ENCODE peak calls at places on chromosomes 5 and 9, in seven cellular contexts. One of them, this sample, is unnamed.

GRCh38 chr5:146005723-146006122 is 69.3 kb downstream of the SH3RF2 start:
- DNase-seq in stimulated activated CD8-positive, alpha-beta memory T cell treated with anti-CD3 and anti-CD28 coated beads, Interleukin-4, amount 100 ng/mL, for 1 hour: no peak
- DNase-seq in iPS-NIHi11: no peak
- DNase-seq in KBM-7: no peak
- DNase-seq in astrocyte of the cerebellum: no peak
- DNase-seq in non-pigmented ciliary epithelial cell: no peak
- DNase-seq in NCI-H1694 treated with DMSO at 0.1 percent for 48 hours: no peak
- DNase-seq in this sample: no peak

GRCh38 chr5:145551714-145552113 is 283.4 kb downstream of the PRELID2 start:
- DNase-seq in stimulated activated CD8-positive, alpha-beta memory T cell treated with anti-CD3 and anti-CD28 coated beads, Interleukin-4, amount 100 ng/mL, for 1 hour: no peak
- DNase-seq in iPS-NIHi11: no peak
- DNase-seq in KBM-7: no peak
- DNase-seq in astrocyte of the cerebellum: peak; percentile 49
- DNase-seq in non-pigmented ciliary epithelial cell: no peak
- DNase-seq in NCI-H1694 treated with DMSO at 0.1 percent for 48 hours: no peak
- DNase-seq in this sample: no peak

GRCh38 chr5:82356808-82357671 is 78.9 kb upstream of the RPS23 start:
- DNase-seq in stimulated activated CD8-positive, alpha-beta memory T cell treated with anti-CD3 and anti-CD28 coated beads, Interleukin-4, amount 100 ng/mL, for 1 hour: peak; percentile 30
- DNase-seq in iPS-NIHi11: no peak
- DNase-seq in KBM-7: peak; percentile 97
- DNase-seq in astrocyte of the cerebellum: peak; percentile 85
- DNase-seq in non-pigmented ciliary epithelial cell: peak; percentile 96
- DNase-seq in NCI-H1694 treated with DMSO at 0.1 percent for 48 hours: no peak
- DNase-seq in this sample: peak; percentile 74

GRCh38 chr5:31366941-31367340 is 165.0 kb downstream of the DROSHA start:
- DNase-seq in stimulated activated CD8-positive, alpha-beta memory T cell treated with anti-CD3 and anti-CD28 coated beads, Interleukin-4, amount 100 ng/mL, for 1 hour: no peak
- DNase-seq in iPS-NIHi11: no peak
- DNase-seq in KBM-7: no peak
- DNase-seq in astrocyte of the cerebellum: no peak
- DNase-seq in non-pigmented ciliary epithelial cell: no peak
- DNase-seq in NCI-H1694 treated with DMSO at 0.1 percent for 48 hours: no peak
- DNase-seq in this sample: no peak

GRCh38 chr5:32233696-32234447 is 59.8 kb upstream of the GOLPH3 start:
- DNase-seq in stimulated activated CD8-positive, alpha-beta memory T cell treated with anti-CD3 and anti-CD28 coated beads, Interleukin-4, amount 100 ng/mL, for 1 hour: no peak
- DNase-seq in iPS-NIHi11: no peak
- DNase-seq in KBM-7: peak; percentile 57
- DNase-seq in astrocyte of the cerebellum: peak; percentile 94
- DNase-seq in non-pigmented ciliary epithelial cell: no peak
- DNase-seq in NCI-H1694 treated with DMSO at 0.1 percent for 48 hours: no peak
- DNase-seq in this sample: no peak

GRCh38 chr5:111394580-111394979 is 117.8 kb downstream of the STARD4 start:
- DNase-seq in stimulated activated CD8-positive, alpha-beta memory T cell treated with anti-CD3 and anti-CD28 coated beads, Interleukin-4, amount 100 ng/mL, for 1 hour: no peak
- DNase-seq in iPS-NIHi11: no peak
- DNase-seq in KBM-7: no peak
- DNase-seq in astrocyte of the cerebellum: no peak
- DNase-seq in non-pigmented ciliary epithelial cell: no peak
- DNase-seq in NCI-H1694 treated with DMSO at 0.1 percent for 48 hours: no peak
- DNase-seq in this sample: peak; percentile 70

GRCh38 chr5:82421119-82421518 is 143.0 kb upstream of the RPS23 start:
- DNase-seq in stimulated activated CD8-positive, alpha-beta memory T cell treated with anti-CD3 and anti-CD28 coated beads, Interleukin-4, amount 100 ng/mL, for 1 hour: no peak
- DNase-seq in iPS-NIHi11: no peak
- DNase-seq in KBM-7: peak; percentile 82
- DNase-seq in astrocyte of the cerebellum: peak; percentile 60
- DNase-seq in non-pigmented ciliary epithelial cell: peak; percentile 93
- DNase-seq in NCI-H1694 treated with DMSO at 0.1 percent for 48 hours: no peak
- DNase-seq in this sample: peak; percentile 41

GRCh38 chr9:109557481-109557880 is 59.4 kb upstream of the PTPN3 start:
- DNase-seq in stimulated activated CD8-positive, alpha-beta memory T cell treated with anti-CD3 and anti-CD28 coated beads, Interleukin-4, amount 100 ng/mL, for 1 hour: no peak
- DNase-seq in iPS-NIHi11: no peak
- DNase-seq in KBM-7: no peak
- DNase-seq in astrocyte of the cerebellum: no peak
- DNase-seq in non-pigmented ciliary epithelial cell: no peak
- DNase-seq in NCI-H1694 treated with DMSO at 0.1 percent for 48 hours: no peak
- DNase-seq in this sample: no peak

GRCh38 chr9:88748566-88749238 is 213.7 kb downstream of the NXNL2 start:
- DNase-seq in stimulated activated CD8-positive, alpha-beta memory T cell treated with anti-CD3 and anti-CD28 coated beads, Interleukin-4, amount 100 ng/mL, for 1 hour: no peak
- DNase-seq in iPS-NIHi11: no peak
- DNase-seq in KBM-7: no peak
- DNase-seq in astrocyte of the cerebellum: no peak
- DNase-seq in non-pigmented ciliary epithelial cell: no peak
- DNase-seq in NCI-H1694 treated with DMSO at 0.1 percent for 48 hours: no peak
- DNase-seq in this sample: no peak

GRCh38 chr9:33290247-33290993 is at the start of gene NFX1:
- DNase-seq in stimulated activated CD8-positive, alpha-beta memory T cell treated with anti-CD3 and anti-CD28 coated beads, Interleukin-4, amount 100 ng/mL, for 1 hour: peak; percentile 97
- DNase-seq in iPS-NIHi11: peak; percentile 99
- DNase-seq in KBM-7: peak; percentile 100
- DNase-seq in astrocyte of the cerebellum: peak; percentile 97
- DNase-seq in non-pigmented ciliary epithelial cell: peak; percentile 97
- DNase-seq in NCI-H1694 treated with DMSO at 0.1 percent for 48 hours: peak; percentile 95
- DNase-seq in this sample: peak; percentile 94

GRCh38 chr9:116002181-116002580 is 151.4 kb upstream of the PAPPA start:
- DNase-seq in stimulated activated CD8-positive, alpha-beta memory T cell treated with anti-CD3 and anti-CD28 coated beads, Interleukin-4, amount 100 ng/mL, for 1 hour: no peak
- DNase-seq in iPS-NIHi11: no peak
- DNase-seq in KBM-7: no peak
- DNase-seq in astrocyte of the cerebellum: no peak
- DNase-seq in non-pigmented ciliary epithelial cell: no peak
- DNase-seq in NCI-H1694 treated with DMSO at 0.1 percent for 48 hours: no peak
- DNase-seq in this sample: no peak

GRCh38 chr9:119811030-119811429 is 441.8 kb upstream of the BRINP1 start:
- DNase-seq in stimulated activated CD8-positive, alpha-beta memory T cell treated with anti-CD3 and anti-CD28 coated beads, Interleukin-4, amount 100 ng/mL, for 1 hour: no peak
- DNase-seq in iPS-NIHi11: no peak
- DNase-seq in KBM-7: no peak
- DNase-seq in astrocyte of the cerebellum: peak; percentile 63
- DNase-seq in non-pigmented ciliary epithelial cell: peak; percentile 8
- DNase-seq in NCI-H1694 treated with DMSO at 0.1 percent for 48 hours: no peak
- DNase-seq in this sample: no peak

GRCh38 chr9:79651251-79651795 is 79.6 kb downstream of the TLE4 start:
- DNase-seq in stimulated activated CD8-positive, alpha-beta memory T cell treated with anti-CD3 and anti-CD28 coated beads, Interleukin-4, amount 100 ng/mL, for 1 hour: no peak
- DNase-seq in iPS-NIHi11: no peak
- DNase-seq in KBM-7: peak; percentile 62
- DNase-seq in astrocyte of the cerebellum: no peak
- DNase-seq in non-pigmented ciliary epithelial cell: no peak
- DNase-seq in NCI-H1694 treated with DMSO at 0.1 percent for 48 hours: no peak
- DNase-seq in this sample: no peak

GRCh38 chr5:110105692-110106091 is 416.0 kb downstream of the MAN2A1 start:
- DNase-seq in stimulated activated CD8-positive, alpha-beta memory T cell treated with anti-CD3 and anti-CD28 coated beads, Interleukin-4, amount 100 ng/mL, for 1 hour: no peak
- DNase-seq in iPS-NIHi11: no peak
- DNase-seq in KBM-7: no peak
- DNase-seq in astrocyte of the cerebellum: no peak
- DNase-seq in non-pigmented ciliary epithelial cell: no peak
- DNase-seq in NCI-H1694 treated with DMSO at 0.1 percent for 48 hours: peak; percentile 8
- DNase-seq in this sample: no peak

GRCh38 chr5:174348582-174348981 is 303.1 kb downstream of the NSG2 start:
- DNase-seq in stimulated activated CD8-positive, alpha-beta memory T cell treated with anti-CD3 and anti-CD28 coated beads, Interleukin-4, amount 100 ng/mL, for 1 hour: no peak
- DNase-seq in iPS-NIHi11: no peak
- DNase-seq in KBM-7: no peak
- DNase-seq in astrocyte of the cerebellum: no peak
- DNase-seq in non-pigmented ciliary epithelial cell: no peak
- DNase-seq in NCI-H1694 treated with DMSO at 0.1 percent for 48 hours: no peak
- DNase-seq in this sample: no peak